ENCODE peak calls at places on chromosomes 4 and X, in eight cellular contexts. L, A, J, G, X, H, Z and N are unnamed samples.

GRCh38 chrX:130974323-130974722 is 71.3 kb upstream of the ENOX2 start:
- DNase-seq in L (no peak), A (peak; percentile 37), J (no peak), G (peak; percentile 66), X (peak; percentile 70), H (no peak), Z (no peak), N (no peak)

GRCh38 chr4:85807247-85807915 is 332.4 kb downstream of the ARHGAP24 start:
- DNase-seq in L (no peak), A (peak; percentile 80), J (peak; percentile 63), G (peak; percentile 67), X (peak; percentile 84), H (no peak), Z (no peak), N (no peak)

GRCh38 chrX:39895228-39896110 is 202.3 kb downstream of the BCOR start:
- DNase-seq in L (no peak), A (no peak), J (peak; percentile 44), G (no peak), X (no peak), H (no peak), Z (no peak), N (no peak)

GRCh38 chrX:20320461-20321159 is 53.9 kb upstream of the RPS6KA3 start:
- DNase-seq in L (peak; percentile 69), A (no peak), J (peak; percentile 23), G (no peak), X (no peak), H (no peak), Z (peak; percentile 19), N (no peak)

GRCh38 chr4:158195297-158195696 is 15.0 kb upstream of the TMEM144 start:
- DNase-seq in L (no peak), A (no peak), J (no peak), G (no peak), X (no peak), H (no peak), Z (no peak), N (no peak)

GRCh38 chr4:178894126-178894525 is 1451.9 kb upstream of the AGA start:
- DNase-seq in L (no peak), A (no peak), J (no peak), G (no peak), X (no peak), H (no peak), Z (no peak), N (no peak)

GRCh38 chr4:121827851-121828250 is 4.2 kb upstream of the CCNA2 start:
- DNase-seq in L (no peak), A (peak; percentile 33), J (no peak), G (peak; percentile 4), X (peak; percentile 39), H (no peak), Z (no peak), N (no peak)

GRCh38 chrX:133290076-133290475 is 71.9 kb upstream of the TFDP3 start:
- DNase-seq in L (no peak), A (no peak), J (no peak), G (peak; percentile 20), X (peak; percentile 90), H (no peak), Z (no peak), N (no peak)

GRCh38 chrX:148043456-148043855 is 62.3 kb downstream of the FMR1NB start:
- DNase-seq in L (no peak), A (no peak), J (no peak), G (peak; percentile 19), X (peak; percentile 56), H (no peak), Z (no peak), N (no peak)

GRCh38 chr4:115596265-115597001 is 483.0 kb upstream of the NDST4 start:
- DNase-seq in L (no peak), A (no peak), J (no peak), G (no peak), X (no peak), H (no peak), Z (no peak), N (no peak)

GRCh38 chrX:3697701-3698279 is 15.7 kb downstream of the PRKX start:
- DNase-seq in L (no peak), A (no peak), J (peak; percentile 44), G (peak; percentile 86), X (peak; percentile 78), H (peak; percentile 34), Z (no peak), N (no peak)

GRCh38 chr4:74838746-74839370 is 44.5 kb upstream of the BTC start:
- DNase-seq in L (no peak), A (peak; percentile 1), J (no peak), G (peak; percentile 34), X (peak; percentile 66), H (no peak), Z (no peak), N (no peak)

GRCh38 chrX:23559975-23560374 is 107.3 kb upstream of the PRDX4 start:
- DNase-seq in L (no peak), A (no peak), J (no peak), G (no peak), X (no peak), H (no peak), Z (no peak), N (no peak)

GRCh38 chrX:104482757-104483156 is 83.2 kb upstream of the IL1RAPL2 start:
- DNase-seq in L (no peak), A (no peak), J (no peak), G (no peak), X (no peak), H (no peak), Z (no peak), N (no peak)

GRCh38 chr4:138275946-138276621 is 33.9 kb upstream of the SLC7A11 start:
- DNase-seq in L (no peak), A (peak; percentile 62), J (no peak), G (peak; percentile 90), X (peak; percentile 89), H (no peak), Z (no peak), N (peak; percentile 55)

GRCh38 chr4:153079824-153080486 is 124.3 kb upstream of the TRIM2 start:
- DNase-seq in L (no peak), A (no peak), J (no peak), G (no peak), X (no peak), H (no peak), Z (no peak), N (no peak)

GRCh38 chr4:77385124-77385969 is 220.3 kb upstream of the CXCL13 start:
- DNase-seq in L (peak; percentile 85), A (peak; percentile 57), J (peak; percentile 52), G (peak; percentile 73), X (peak; percentile 54), H (peak; percentile 4), Z (peak; percentile 33), N (peak; percentile 34)

GRCh38 chrX:122945328-122945727 is 238.8 kb upstream of the GRIA3 start:
- DNase-seq in L (no peak), A (peak; percentile 2), J (no peak), G (peak; percentile 2), X (peak; percentile 6), H (no peak), Z (no peak), N (no peak)

GRCh38 chr4:149322203-149322602 is 493.4 kb downstream of the IQCM start:
- DNase-seq in L (no peak), A (no peak), J (no peak), G (no peak), X (no peak), H (no peak), Z (no peak), N (no peak)

GRCh38 chr4:100414016-100414790 is 103.6 kb downstream of the EMCN start:
- DNase-seq in L (no peak), A (no peak), J (no peak), G (no peak), X (peak; percentile 49), H (no peak), Z (no peak), N (no peak)

GRCh38 chr4:79865253-79865652 is 207.8 kb downstream of the ANTXR2 start:
- DNase-seq in L (no peak), A (peak; percentile 24), J (no peak), G (peak; percentile 93), X (peak; percentile 89), H (no peak), Z (no peak), N (no peak)

GRCh38 chrX:131677655-131678628 is 134.1 kb downstream of the OR13H1 start:
- DNase-seq in L (peak; percentile 57), A (no peak), J (peak; percentile 26), G (peak; percentile 7), X (peak; percentile 15), H (no peak), Z (peak; percentile 29), N (no peak)

GRCh38 chrX:11733614-11734013 is 24.4 kb upstream of the MSL3 start:
- DNase-seq in L (no peak), A (no peak), J (no peak), G (no peak), X (no peak), H (no peak), Z (no peak), N (no peak)

GRCh38 chrX:23884427-23885024 is 23.2 kb downstream of the APOO start:
- DNase-seq in L (no peak), A (peak; percentile 63), J (no peak), G (peak; percentile 48), X (peak; percentile 41), H (no peak), Z (no peak), N (no peak)

GRCh38 chr4:132564920-132565319 is 584.2 kb upstream of the PCDH10 start:
- DNase-seq in L (no peak), A (no peak), J (no peak), G (no peak), X (no peak), H (no peak), Z (no peak), N (no peak)

GRCh38 chrX:48794993-48795501 is 6.8 kb upstream of the HDAC6 start:
- DNase-seq in L (no peak), A (peak; percentile 46), J (no peak), G (peak; percentile 39), X (peak; percentile 68), H (no peak), Z (no peak), N (peak; percentile 3)

GRCh38 chr4:95548738-95549245 is at the start of gene UNC5C:
- DNase-seq in L (peak; percentile 72), A (peak; percentile 1), J (peak; percentile 82), G (peak; percentile 64), X (peak; percentile 84), H (peak; percentile 69), Z (no peak), N (no peak)

GRCh38 chr4:7462509-7462971 is 27.8 kb upstream of the PSAPL1 start:
- DNase-seq in L (no peak), A (peak; percentile 14), J (no peak), G (no peak), X (peak; percentile 37), H (no peak), Z (no peak), N (no peak)

GRCh38 chr4:1259966-1260365 is 11.0 kb upstream of the CTBP1 start:
- DNase-seq in L (no peak), A (no peak), J (no peak), G (no peak), X (no peak), H (no peak), Z (no peak), N (no peak)

GRCh38 chr4:77342170-77342810 is 185.3 kb downstream of the CCNG2 start:
- DNase-seq in L (no peak), A (no peak), J (no peak), G (no peak), X (peak; percentile 2), H (no peak), Z (no peak), N (no peak)